ENCODE peak calls at places on chromosomes 13 and 19, in seven cellular contexts. K, G, V, E, N, U and D are unnamed samples.

GRCh38 chr19:15216363-15216762 is 15.6 kb upstream of the NOTCH3 start:
- DNase-seq in V (no peak), U (no peak), K (no peak), E (no peak), N (no peak), G (peak; percentile 39), D (no peak)

GRCh38 chr13:53191091-53191490 is 162.5 kb downstream of the OLFM4 start:
- DNase-seq in G (no peak), N (no peak), E (no peak), U (peak; percentile 25), K (no peak), V (no peak), D (no peak)

GRCh38 chr13:75650991-75651390 is 14.9 kb downstream of the LMO7 start:
- DNase-seq in G (no peak), K (no peak), N (no peak), V (no peak), E (no peak), U (no peak), D (no peak)

GRCh38 chr19:46862974-46863632 is 2.3 kb downstream of the ARHGAP35 start:
- DNase-seq in U (no peak), G (no peak), K (no peak), N (no peak), V (no peak), E (no peak), D (peak; percentile 20)

GRCh38 chr13:106373304-106373988 is 162.0 kb downstream of the EFNB2 start:
- DNase-seq in E (no peak), G (no peak), U (peak; percentile 34), N (no peak), V (no peak), K (no peak), D (no peak)

GRCh38 chr19:18109731-18110671 is 12.4 kb downstream of the MAST3 start:
- DNase-seq in G (no peak), E (peak; percentile 42), U (peak; percentile 13), K (no peak), N (peak; percentile 73), V (no peak), D (peak; percentile 94)

GRCh38 chr19:14237011-14237941 is 31.3 kb upstream of the ADGRL1 start:
- DNase-seq in N (no peak), U (no peak), G (no peak), K (no peak), E (no peak), V (no peak), D (no peak)

GRCh38 chr19:16262618-16263017 is 62.0 kb upstream of the KLF2 start:
- DNase-seq in U (peak; percentile 19), K (no peak), V (no peak), N (peak; percentile 65), E (no peak), G (no peak), D (no peak)

GRCh38 chr19:30064021-30064699 is 122.1 kb downstream of the URI1 start:
- DNase-seq in U (no peak), V (no peak), G (no peak), K (no peak), E (no peak), N (no peak), D (peak; percentile 81)

GRCh38 chr19:17309962-17310461 is 649 bp downstream of the DDA1 start:
- DNase-seq in G (no peak), K (no peak), V (no peak), N (no peak), E (no peak), U (no peak), D (no peak)

GRCh38 chr19:2319551-2319950 is 8.8 kb downstream of the LSM7 start:
- DNase-seq in U (no peak), E (no peak), K (no peak), G (no peak), N (no peak), V (no peak), D (no peak)

GRCh38 chr19:413756-414420 is 4.9 kb upstream of the C2CD4C start:
- DNase-seq in V (no peak), G (no peak), N (no peak), U (no peak), E (no peak), K (no peak), D (no peak)

GRCh38 chr13:43878897-43879322 is 630 bp downstream of the CCDC122 start:
- DNase-seq in G (peak; percentile 59), U (peak; percentile 79), E (peak; percentile 77), N (peak; percentile 76), V (peak; percentile 45), K (peak; percentile 76), D (peak; percentile 92)

GRCh38 chr19:18999896-19000620 is 33.3 kb downstream of the SUGP2 start:
- DNase-seq in U (peak; percentile 34), N (no peak), K (peak; percentile 10), G (no peak), E (no peak), V (no peak), D (no peak)

GRCh38 chr13:74576504-74576903 is 442.3 kb upstream of the KLF12 start:
- DNase-seq in U (no peak), V (no peak), E (no peak), N (no peak), K (no peak), G (no peak), D (no peak)

GRCh38 chr13:26457212-26457611 is 100.3 kb upstream of the WASF3 start:
- DNase-seq in E (no peak), N (no peak), K (peak; percentile 10), V (peak; percentile 3), U (peak; percentile 9), G (peak; percentile 32), D (no peak)

GRCh38 chr19:40232479-40232878 is 6.0 kb upstream of the CCNP start:
- DNase-seq in G (no peak), E (no peak), K (no peak), V (no peak), U (no peak), N (no peak), D (no peak)

GRCh38 chr13:60226507-60226906 is 62.8 kb upstream of the DIAPH3 start:
- DNase-seq in U (peak; percentile 43), E (no peak), G (peak; percentile 8), V (no peak), K (peak; percentile 16), N (no peak), D (no peak)

GRCh38 chr13:44575035-44575434 is 1.1 kb downstream of the TSC22D1 start:
- DNase-seq in U (no peak), K (no peak), G (peak; percentile 11), V (no peak), N (no peak), E (no peak), D (no peak)

GRCh38 chr13:109859216-109859835 is 72.9 kb upstream of the IRS2 start:
- DNase-seq in U (no peak), G (no peak), N (no peak), V (no peak), E (no peak), K (no peak), D (no peak)

GRCh38 chr13:51794959-51795358 is 9.0 kb downstream of the DHRS12 start:
- DNase-seq in N (no peak), G (no peak), U (no peak), V (no peak), E (no peak), K (no peak), D (peak; percentile 37)

GRCh38 chr13:105971312-105971711 is 564.1 kb downstream of the EFNB2 start:
- DNase-seq in G (no peak), K (no peak), V (no peak), U (peak; percentile 25), E (no peak), N (no peak), D (no peak)

GRCh38 chr19:9881720-9882119 is 46.6 kb downstream of the PIN1 start:
- DNase-seq in K (no peak), V (no peak), E (no peak), U (no peak), G (peak; percentile 58), N (peak; percentile 61), D (no peak)

GRCh38 chr13:85896516-85897450 is 97.6 kb upstream of the SLITRK6 start:
- DNase-seq in V (no peak), G (peak; percentile 82), E (no peak), U (no peak), K (no peak), N (no peak), D (no peak)

GRCh38 chr19:6530385-6531162 is at the start of gene TNFSF9:
- DNase-seq in G (peak; percentile 87), V (peak; percentile 53), U (peak; percentile 77), N (peak; percentile 87), E (peak; percentile 90), K (peak; percentile 65), D (peak; percentile 96)

GRCh38 chr19:42028304-42029216 is 34.5 kb upstream of the ATP1A3 start:
- DNase-seq in G (no peak), E (no peak), N (no peak), U (no peak), V (no peak), K (no peak), D (no peak)

GRCh38 chr13:106619688-106620555 is 52.0 kb upstream of the ARGLU1 start:
- DNase-seq in K (peak; percentile 43), U (peak; percentile 72), E (no peak), V (peak; percentile 75), N (no peak), G (peak; percentile 49), D (no peak)

GRCh38 chr13:110388141-110388943 is 81.3 kb downstream of the COL4A2 start:
- DNase-seq in N (peak; percentile 76), U (peak; percentile 85), E (no peak), G (peak; percentile 58), K (no peak), V (peak; percentile 50), D (no peak)

GRCh38 chr19:58059003-58059671 is at the start of gene ZNF135:
- DNase-seq in K (peak; percentile 85), G (peak; percentile 6), U (peak; percentile 90), E (peak; percentile 93), N (peak; percentile 85), V (no peak), D (peak; percentile 96)

GRCh38 chr19:38362076-38362945 is 12.1 kb upstream of the PSMD8 start:
- DNase-seq in E (peak; percentile 18), N (peak; percentile 88), U (peak; percentile 64), K (peak; percentile 49), V (no peak), G (peak; percentile 81), D (peak; percentile 91)

GRCh38 chr13:100550433-100550832 is 38.2 kb downstream of the GGACT start:
- DNase-seq in E (peak; percentile 28), G (no peak), N (no peak), V (peak; percentile 9), K (peak; percentile 78), U (peak; percentile 72), D (peak; percentile 78)

GRCh38 chr19:55536951-55537740 is at the start of gene SBK2:
- DNase-seq in E (no peak), N (no peak), V (no peak), G (no peak), K (no peak), U (no peak), D (no peak)

GRCh38 chr13:41985788-41986508 is 25.0 kb upstream of the VWA8 start:
- DNase-seq in V (no peak), U (peak; percentile 54), G (peak; percentile 54), K (peak; percentile 79), N (no peak), E (no peak), D (no peak)

GRCh38 chr13:94345374-94346195 is 133.9 kb downstream of the DCT start:
- DNase-seq in N (no peak), V (no peak), U (peak; percentile 49), E (no peak), K (peak; percentile 32), G (peak; percentile 77), D (no peak)

GRCh38 chr13:42559057-42559456 is 14.9 kb upstream of the TNFSF11 start:
- DNase-seq in U (no peak), N (no peak), E (no peak), G (no peak), K (no peak), V (no peak), D (no peak)

GRCh38 chr19:43464089-43464775 is 1.2 kb downstream of the LYPD3 start:
- DNase-seq in U (no peak), K (no peak), N (no peak), V (no peak), G (no peak), E (peak; percentile 55), D (peak; percentile 90)